ENCODE peak calls at places on chromosome 3, in eight cellular contexts. Z is heart left ventricle, V is Peyer's patch, Q is body of pancreas, J is K562, K is right lobe of liver, X is uterus, F is ovary. U is an unnamed sample.

GRCh38 chr3:104412608-104413580 is 953.8 kb upstream of the ALCAM start:
- DNase-seq in F (no peak), Q (no peak), Z (no peak), K (no peak), V (no peak), X (no peak), J (no peak), U (no peak)

GRCh38 chr3:133851931-133852330 is 43.8 kb downstream of the RAB6B start:
- DNase-seq in F (no peak), V (no peak), Q (no peak), K (no peak), J (no peak), X (no peak), Z (no peak), U (no peak)

GRCh38 chr3:123058505-123058904 is 8.3 kb upstream of the PDIA5 start:
- DNase-seq in Z (no peak), K (no peak), J (no peak), V (no peak), Q (no peak), X (no peak), F (no peak), U (no peak)

GRCh38 chr3:103873897-103874545 is 1439.2 kb downstream of the ZPLD1 start:
- DNase-seq in Z (no peak), V (no peak), X (no peak), Q (no peak), K (no peak), F (no peak), J (no peak), U (no peak)

GRCh38 chr3:188734395-188734794 is 437.4 kb upstream of the TPRG1 start:
- DNase-seq in F (no peak), K (no peak), V (no peak), Z (no peak), Q (peak), X (no peak), J (no peak), U (no peak)

GRCh38 chr3:18989237-18989812 is 159.0 kb upstream of the KCNH8 start:
- DNase-seq in K (no peak), Q (no peak), X (no peak), V (no peak), Z (no peak), J (no peak), F (no peak), U (no peak)

GRCh38 chr3:141414141-141414689 is 45.9 kb downstream of the ZBTB38 start:
- DNase-seq in J (no peak), Z (peak), Q (peak), K (no peak), V (no peak), X (no peak), F (no peak), U (no peak)

GRCh38 chr3:105260385-105260784 is 106.3 kb upstream of the ALCAM start:
- DNase-seq in Z (no peak), J (no peak), Q (no peak), F (no peak), X (no peak), K (no peak), V (no peak), U (no peak)

GRCh38 chr3:120839120-120839519 is 68.9 kb upstream of the STXBP5L start:
- DNase-seq in Q (no peak), F (no peak), Z (no peak), J (no peak), X (no peak), K (no peak), V (no peak), U (no peak)

GRCh38 chr3:60809857-60810256 is 441.4 kb downstream of the FHIT start:
- DNase-seq in Z (no peak), Q (no peak), K (no peak), F (no peak), V (no peak), X (no peak), J (no peak), U (no peak)

GRCh38 chr3:42432485-42432884 is 22.1 kb upstream of the LYZL4 start:
- DNase-seq in K (no peak), V (no peak), F (no peak), J (no peak), X (no peak), Q (no peak), Z (no peak), U (no peak)

GRCh38 chr3:23105048-23105447 is 98.1 kb upstream of the UBE2E2 start:
- DNase-seq in Q (no peak), Z (no peak), K (no peak), F (no peak), V (no peak), J (no peak), X (no peak), U (no peak)

GRCh38 chr3:58414538-58415197 is 19.0 kb downstream of the PDHB start:
- DNase-seq in Z (peak), V (no peak), F (peak), K (no peak), X (peak), Q (peak), J (peak), U (no peak)

GRCh38 chr3:96266395-96267187 is 547.8 kb upstream of the EPHA6 start:
- DNase-seq in Z (no peak), K (no peak), X (no peak), J (no peak), Q (peak), V (no peak), F (no peak), U (no peak)

GRCh38 chr3:58861551-58861950 is 188.3 kb downstream of the CFAP20DC start:
- DNase-seq in K (no peak), F (no peak), Z (no peak), J (no peak), V (no peak), X (no peak), Q (no peak), U (no peak)

GRCh38 chr3:142168514-142168913 is 19.2 kb upstream of the TFDP2 start:
- DNase-seq in X (no peak), K (no peak), F (no peak), Z (no peak), Q (no peak), J (no peak), V (no peak), U (no peak)

GRCh38 chr3:40968666-40969065 is 230.6 kb upstream of the CTNNB1 start:
- DNase-seq in Q (no peak), X (no peak), K (no peak), J (no peak), V (no peak), F (no peak), Z (no peak), U (no peak)

GRCh38 chr3:57152150-57152549 is 13.0 kb downstream of the IL17RD start:
- DNase-seq in K (no peak), X (no peak), Z (no peak), F (no peak), Q (no peak), V (no peak), J (no peak), U (no peak)

GRCh38 chr3:22685598-22685997 is 517.5 kb upstream of the UBE2E2 start:
- DNase-seq in Q (no peak), Z (no peak), X (no peak), J (no peak), F (no peak), K (no peak), V (no peak), U (no peak)

DNA sequence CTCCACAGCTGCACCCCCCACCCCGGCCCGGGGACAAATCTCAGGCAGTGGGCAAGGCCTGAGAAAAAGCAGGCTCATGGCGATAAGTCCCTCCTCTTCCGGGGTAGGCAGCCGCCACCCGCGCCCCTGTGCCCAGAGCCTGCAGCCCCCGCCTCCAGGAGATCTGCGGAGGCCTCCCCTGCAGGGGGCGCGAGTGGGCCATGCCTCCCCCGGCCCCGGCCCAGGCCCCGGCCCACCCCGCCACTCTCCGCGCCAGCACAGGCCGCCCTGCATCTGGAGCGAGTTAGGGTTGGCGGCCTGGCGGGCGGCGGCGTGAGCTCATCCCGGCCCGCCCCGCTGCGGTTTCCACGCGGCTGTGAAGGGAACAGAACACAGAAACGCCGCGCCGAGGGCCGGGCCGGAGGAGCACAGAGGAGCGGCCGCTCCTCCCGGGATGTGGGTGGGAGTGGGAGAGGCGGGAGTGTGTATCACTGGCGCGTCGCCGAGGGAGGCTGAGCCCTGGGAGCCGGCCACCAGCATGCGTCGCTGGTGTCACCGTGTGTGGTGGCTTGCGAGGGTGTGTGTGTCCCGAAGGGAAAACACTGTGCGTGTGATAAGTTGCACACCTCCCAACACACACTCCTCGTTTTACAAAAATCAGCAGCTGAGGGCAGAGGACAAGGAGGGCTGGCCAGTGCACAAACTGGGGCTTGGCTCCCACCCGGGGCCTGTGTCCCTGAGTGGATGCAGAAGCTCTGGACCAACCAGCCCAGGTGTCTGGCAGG is 17.2 kb downstream of the MYL3 start:
- DNase-seq in V (peak), X (peak), K (peak), Q (peak), F (peak), J (peak), Z (peak), U (peak)
- TF ChIP-seq POLR2A in V (no peak), X (peak), K (no peak), Q (peak), F (peak), J (no peak), Z (no peak), U (no peak)

DNA sequence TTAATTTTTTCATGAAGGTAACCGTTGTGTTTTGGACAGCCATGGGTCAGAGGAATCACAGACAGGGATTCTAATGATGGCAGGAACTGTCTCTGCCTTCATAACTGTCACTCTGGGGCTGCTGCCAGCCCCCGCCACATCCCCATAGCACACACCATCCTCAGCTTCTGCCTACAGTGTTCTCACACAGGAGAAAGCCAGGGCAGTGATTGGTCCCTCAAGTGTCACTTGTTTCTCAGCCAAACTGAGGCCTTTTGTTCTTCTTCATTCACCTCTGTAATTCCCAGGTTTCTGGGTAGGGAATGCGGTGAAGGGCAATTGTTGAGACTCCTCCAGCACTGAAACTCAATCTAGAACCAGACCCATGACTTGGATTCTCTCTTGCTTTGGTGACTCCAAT is 65.4 kb upstream of the C3orf80 start:
- DNase-seq in J (no peak), Z (no peak), V (no peak), K (no peak), X (no peak), F (no peak), Q (no peak), U (no peak)
- H3K27ac ChIP-seq in J (no peak), Z (no peak), V (no peak), K (no peak), X (no peak), F (no peak), Q (no peak), U (no peak)

GRCh38 chr3:52524752-52525661 is 8.7 kb downstream of the NT5DC2 start:
- DNase-seq in Z (peak), V (peak), J (no peak), Q (peak), K (peak), X (peak), F (no peak), U (no peak)

GRCh38 chr3:52523386-52524257 is 10.0 kb downstream of the NT5DC2 start:
- DNase-seq in F (no peak), X (no peak), K (peak), V (peak), Z (no peak), Q (no peak), J (no peak), U (peak)

GRCh38 chr3:52522651-52523251 is 10.9 kb downstream of the NT5DC2 start:
- DNase-seq in V (no peak), X (no peak), Z (no peak), K (no peak), J (no peak), Q (no peak), F (no peak), U (no peak)

GRCh38 chr3:52525666-52526065 is 8.0 kb downstream of the NT5DC2 start:
- DNase-seq in X (no peak), K (no peak), V (no peak), F (no peak), Z (no peak), J (no peak), Q (no peak), U (no peak)

DNA sequence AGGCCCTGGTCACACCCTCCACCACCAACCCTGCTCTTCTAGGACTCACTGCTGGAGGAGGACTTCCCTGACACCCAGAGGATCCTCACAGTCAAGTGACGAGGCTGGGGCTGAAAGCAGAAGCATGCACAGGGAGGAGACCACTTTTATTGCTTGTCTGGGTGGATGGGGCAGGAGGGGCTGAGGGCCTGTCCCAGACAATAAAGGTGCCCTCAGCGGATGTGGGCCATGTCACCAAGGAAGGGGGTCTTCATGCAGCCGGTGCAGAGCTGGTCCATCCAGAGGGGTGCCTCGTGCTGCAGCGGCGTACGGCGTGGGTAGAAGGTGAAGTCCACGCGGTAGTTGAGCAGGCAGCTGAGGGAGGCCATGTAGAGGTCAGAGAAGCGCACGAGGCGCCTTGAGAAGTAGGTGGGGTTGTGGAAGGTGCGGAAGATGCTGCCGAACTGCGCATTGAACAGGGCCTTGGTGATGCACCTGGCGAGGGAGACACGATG is 9.4 kb downstream of the NT5DC2 start:
- DNase-seq in Q (no peak), F (no peak), Z (no peak), V (peak), K (no peak), X (no peak), J (no peak), U (peak)
- TF ChIP-seq POLR2A in Q (no peak), F (no peak), Z (no peak), V (no peak), K (no peak), X (no peak), J (no peak), U (no peak)

GRCh38 chr3:71050133-71050520 is 533.4 kb downstream of the FOXP1 start:
- DNase-seq in Q (no peak), J (no peak), Z (no peak), F (no peak), X (no peak), K (no peak), V (no peak), U (no peak)

GRCh38 chr3:71047616-71048531 is 535.7 kb downstream of the FOXP1 start:
- DNase-seq in Q (no peak), J (no peak), V (no peak), F (no peak), X (no peak), K (no peak), Z (no peak), U (no peak)

GRCh38 chr3:71046791-71047190 is 536.7 kb downstream of the FOXP1 start:
- DNase-seq in X (no peak), F (no peak), V (no peak), K (no peak), J (no peak), Z (no peak), Q (no peak), U (no peak)

GRCh38 chr3:71050521-71051258 is 532.8 kb downstream of the FOXP1 start:
- DNase-seq in K (no peak), Q (no peak), J (peak), F (no peak), X (no peak), V (no peak), Z (no peak), U (no peak)

DNA sequence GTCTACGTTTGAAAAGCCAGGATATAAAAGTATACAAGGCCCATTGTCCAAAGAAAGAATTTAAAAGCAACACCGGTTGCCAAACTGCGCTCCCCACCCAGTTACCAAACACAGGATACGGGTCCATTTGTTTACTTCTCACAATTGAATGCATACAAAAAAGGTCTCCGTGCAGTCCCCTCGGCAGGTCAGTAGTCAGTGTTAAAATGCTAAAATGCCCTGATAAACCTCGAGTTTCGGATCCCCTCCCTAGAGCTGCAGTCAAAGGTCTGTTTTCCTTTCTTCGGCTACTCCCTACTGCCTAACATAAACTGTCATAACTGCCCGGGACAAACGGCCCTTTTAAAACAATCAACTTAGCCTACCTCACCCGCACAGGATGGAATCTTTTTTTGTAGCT is 534.6 kb downstream of the FOXP1 start:
- DNase-seq in F (no peak), Z (peak), J (no peak), Q (no peak), V (no peak), X (no peak), K (no peak), U (no peak)
- H3K27ac ChIP-seq in F (no peak), Z (peak), J (no peak), Q (no peak), V (no peak), X (peak), K (peak), U (peak)

GRCh38 chr3:124745756-124746155 is 15.5 kb downstream of the UMPS start:
- DNase-seq in Q (no peak), X (no peak), J (no peak), Z (no peak), F (no peak), K (no peak), V (no peak), U (no peak)
- TF ChIP-seq POLR2A in Q (no peak), X (no peak), J (no peak), Z (no peak), F (no peak), K (no peak), V (no peak), U (no peak)

DNA sequence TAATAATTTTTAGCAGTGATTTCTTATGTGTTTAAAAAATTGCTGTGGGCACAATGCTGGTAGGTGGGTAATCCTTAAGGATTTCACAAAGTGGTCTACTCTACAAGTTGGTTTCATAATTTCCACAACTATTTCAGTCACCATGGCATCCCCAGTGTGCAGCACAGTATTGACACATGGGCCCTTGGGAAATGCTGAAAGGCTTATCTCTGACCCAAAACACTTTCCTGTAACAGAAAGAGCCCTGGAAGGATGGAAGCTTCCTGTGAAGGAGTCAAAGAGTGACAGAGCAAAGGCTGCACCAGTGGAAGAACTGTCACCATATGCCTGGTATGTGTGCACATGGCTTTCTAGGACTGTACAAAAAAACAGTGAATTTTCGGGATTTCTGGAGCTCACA is 153.7 kb downstream of the ANO10 start:
- DNase-seq in K (no peak), Q (no peak), X (no peak), J (no peak), Z (no peak), V (no peak), F (no peak), U (no peak)
- H3K27ac ChIP-seq in K (no peak), Q (no peak), X (no peak), J (no peak), Z (no peak), V (no peak), F (no peak), U (no peak)

GRCh38 chr3:149368201-149368849 is 9.1 kb downstream of the TM4SF1 start:
- DNase-seq in F (no peak), V (no peak), J (no peak), K (no peak), X (no peak), Q (no peak), Z (no peak), U (no peak)
- TF ChIP-seq POLR2A in F (no peak), V (no peak), J (no peak), K (peak), X (no peak), Q (peak), Z (no peak), U (no peak)

GRCh38 chr3:31879365-31879764 is 101.7 kb downstream of the OSBPL10 start:
- DNase-seq in Q (no peak), V (no peak), Z (no peak), J (no peak), K (no peak), X (no peak), F (no peak), U (no peak)
- H3K27ac ChIP-seq in Q (no peak), V (no peak), Z (no peak), J (no peak), K (no peak), X (peak), F (no peak), U (no peak)

GRCh38 chr3:38138347-38139190 is at the start of gene MYD88:
- DNase-seq in F (peak), K (peak), Q (peak), Z (peak), J (peak), V (peak), X (peak), U (peak)
- TF ChIP-seq POLR2A in F (peak), K (peak), Q (peak), Z (no peak), J (peak), V (peak), X (peak), U (peak)

U was measured in suprapubic skin.